ENCODE peak calls at places on chromosome 21, in four cellular contexts. H is mesendoderm, J is H9, M is H1. S is an unnamed sample.
A peak's percentile ranks its signal among the peaks of the same experiment; 100 is the strongest.

GRCh38 chr21:29390778-29391177 is 92.1 kb downstream of the BACH1 start:
- DNase-seq in H (no peak), J (no peak), M (no peak), S (no peak)

GRCh38 chr21:46205766-46206162 is 21.5 kb upstream of the SPATC1L start:
- DNase-seq in H (no peak), J (no peak), M (no peak), S (no peak)

GRCh38 chr21:21929228-21929627 is 931.0 kb downstream of the NCAM2 start:
- DNase-seq in H (no peak), J (no peak), M (no peak), S (no peak)

GRCh38 chr21:25424045-25424444 is 183.2 kb downstream of the MRPL39 start:
- DNase-seq in H (no peak), J (no peak), M (no peak), S (no peak)

GRCh38 chr21:45865106-45865835 is 116.3 kb upstream of the COL6A1 start:
- DNase-seq in H (no peak), J (peak; percentile 14), M (peak; percentile 38), S (peak; percentile 92)

GRCh38 chr21:45363921-45364463 is 41.0 kb upstream of the COL18A1 start:
- DNase-seq in H (peak; percentile 86), J (no peak), M (no peak), S (peak; percentile 99)

GRCh38 chr21:28884481-28884880 is 108.2 kb downstream of the LTN1 start:
- DNase-seq in H (peak; percentile 29), J (no peak), M (no peak), S (peak; percentile 8)

GRCh38 chr21:45971487-45972352 is 9.8 kb upstream of the COL6A1 start:
- DNase-seq in H (peak; percentile 37), J (no peak), M (no peak), S (peak; percentile 87)

GRCh38 chr21:45573452-45574035 is 31.3 kb upstream of the SLC19A1 start:
- DNase-seq in H (no peak), J (no peak), M (no peak), S (no peak)

GRCh38 chr21:44800103-44800502 is 1.5 kb downstream of the UBE2G2 start:
- DNase-seq in H (peak; percentile 42), J (no peak), M (no peak), S (peak; percentile 59)

GRCh38 chr21:46538262-46538661 is 66.6 kb downstream of the S100B start:
- DNase-seq in H (no peak), J (no peak), M (no peak), S (no peak)

GRCh38 chr21:45309541-45310381 is 22.1 kb upstream of the POFUT2 start:
- DNase-seq in H (no peak), J (no peak), M (no peak), S (no peak)

GRCh38 chr21:16476056-16476850 is 746.5 kb downstream of the USP25 start:
- DNase-seq in H (no peak), J (no peak), M (no peak), S (no peak)

GRCh38 chr21:16554522-16554921 is 824.7 kb downstream of the USP25 start:
- DNase-seq in H (no peak), J (no peak), M (no peak), S (no peak)

GRCh38 chr21:28336299-28336698 is 656.4 kb downstream of the LTN1 start:
- DNase-seq in H (peak; percentile 59), J (no peak), M (no peak), S (peak; percentile 96)

GRCh38 chr21:28833181-28833580 is 159.5 kb downstream of the LTN1 start:
- DNase-seq in H (no peak), J (no peak), M (no peak), S (peak; percentile 5)

GRCh38 chr21:29311802-29312201 is 13.1 kb downstream of the BACH1 start:
- DNase-seq in H (no peak), J (no peak), M (no peak), S (no peak)

GRCh38 chr21:28298251-28298672 is 694.4 kb downstream of the LTN1 start:
- DNase-seq in H (no peak), J (no peak), M (no peak), S (peak; percentile 63)

GRCh38 chr21:44517175-44517899 is 22.7 kb downstream of the KRTAP10-1 start:
- DNase-seq in H (peak; percentile 85), J (peak; percentile 77), M (no peak), S (peak; percentile 29)

GRCh38 chr21:15446193-15446592 is 283.6 kb upstream of the USP25 start:
- DNase-seq in H (no peak), J (no peak), M (no peak), S (no peak)

GRCh38 chr21:17612565-17613241 is at the start of gene BTG3:
- DNase-seq in H (peak; percentile 84), J (peak; percentile 80), M (peak; percentile 88), S (peak; percentile 76)

GRCh38 chr21:29753216-29753615 is 186.6 kb downstream of the GRIK1 start:
- DNase-seq in H (no peak), J (no peak), M (no peak), S (no peak)

GRCh38 chr21:25330266-25330665 is 277.0 kb downstream of the MRPL39 start:
- DNase-seq in H (no peak), J (no peak), M (no peak), S (peak; percentile 61)

GRCh38 chr21:45336870-45337269 is 49.2 kb upstream of the POFUT2 start:
- DNase-seq in H (peak; percentile 81), J (peak; percentile 53), M (no peak), S (peak; percentile 33)

GRCh38 chr21:45873866-45874265 is 107.7 kb upstream of the COL6A1 start:
- DNase-seq in H (no peak), J (no peak), M (no peak), S (no peak)

GRCh38 chr21:43956019-43956666 is 56.0 kb upstream of the TRAPPC10 start:
- DNase-seq in H (no peak), J (no peak), M (no peak), S (no peak)

GRCh38 chr21:45049725-45050359 is 24.5 kb upstream of the ADARB1 start:
- DNase-seq in H (no peak), J (no peak), M (peak; percentile 45), S (peak; percentile 47)

GRCh38 chr21:28832013-28832714 is 160.5 kb downstream of the LTN1 start:
- DNase-seq in H (peak; percentile 58), J (no peak), M (no peak), S (peak; percentile 41)

GRCh38 chr21:27244796-27245195 is 277.9 kb upstream of the ADAMTS5 start:
- DNase-seq in H (no peak), J (no peak), M (no peak), S (no peak)

GRCh38 chr21:45136500-45136899 is 62.1 kb downstream of the ADARB1 start:
- DNase-seq in H (no peak), J (no peak), M (no peak), S (no peak)

GRCh38 chr21:29499734-29500343 is 201.1 kb downstream of the BACH1 start:
- DNase-seq in H (peak; percentile 75), J (peak; percentile 79), M (peak; percentile 78), S (no peak)

GRCh38 chr21:46122241-46122671 is 24.3 kb downstream of the COL6A2 start:
- DNase-seq in H (no peak), J (no peak), M (no peak), S (peak; percentile 78)

GRCh38 chr21:45497846-45498645 is 44.2 kb downstream of the SLC19A1 start:
- DNase-seq in H (no peak), J (no peak), M (no peak), S (no peak)

GRCh38 chr21:15651172-15651571 is 78.6 kb upstream of the USP25 start:
- DNase-seq in H (no peak), J (no peak), M (no peak), S (no peak)

GRCh38 chr21:46182548-46183336 is 1.5 kb downstream of the SPATC1L start:
- DNase-seq in H (no peak), J (peak; percentile 37), M (no peak), S (no peak)

GRCh38 chr21:45736042-45736704 is 92.6 kb downstream of the PCBP3 start:
- DNase-seq in H (no peak), J (no peak), M (no peak), S (no peak)

GRCh38 chr21:46096997-46097825 is 701 bp upstream of the COL6A2 start:
- DNase-seq in H (no peak), J (peak; percentile 44), M (peak; percentile 53), S (no peak)

GRCh38 chr21:31346256-31346821 is 2.3 kb upstream of the TIAM1 start:
- DNase-seq in H (no peak), J (no peak), M (no peak), S (no peak)
- H4K5ac ChIP-seq in H (no peak overlapping the region), J (no peak overlapping the region), M (no peak overlapping the region), S (no peak overlapping the region)

DNA sequence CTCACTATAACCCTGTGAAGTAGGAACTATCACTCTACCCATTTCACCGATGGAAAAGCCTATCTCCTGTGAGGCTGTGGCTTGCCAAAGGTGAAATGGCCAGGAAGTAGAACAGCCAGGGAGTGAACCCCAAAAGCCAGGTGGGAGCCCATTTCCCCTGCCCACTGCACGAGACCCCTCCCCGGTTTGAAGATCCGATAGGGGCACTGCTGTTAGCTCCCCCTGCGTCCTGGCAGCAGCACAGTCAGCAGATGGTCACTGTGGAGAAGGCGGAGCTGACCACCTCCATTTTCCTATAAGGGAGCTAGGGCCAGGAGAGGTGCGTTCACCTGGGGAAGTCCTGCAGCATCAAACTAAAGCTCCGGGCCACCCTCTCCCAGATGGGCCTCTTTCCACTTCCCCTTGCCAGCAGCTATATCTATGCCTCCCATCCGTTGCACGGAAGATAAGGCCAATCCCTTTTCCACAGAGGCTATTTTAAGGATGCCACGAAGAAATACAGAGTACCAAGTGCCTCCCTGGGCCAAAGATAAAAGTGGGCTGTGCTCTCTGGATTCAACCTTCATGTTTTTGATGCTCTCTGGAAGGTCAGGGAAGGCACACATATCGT is 7.8 kb downstream of the ERG start:
- DNase-seq in H (no peak), J (peak; percentile 35), M (no peak), S (no peak)
- H4K5ac ChIP-seq in H (no peak overlapping the region), J (no peak overlapping the region), M (no peak overlapping the region), S (no peak overlapping the region)

GRCh38 chr21:42846221-42846620 is 33.1 kb downstream of the WDR4 start:
- DNase-seq in H (no peak), J (no peak), M (no peak), S (no peak)
- H4K5ac ChIP-seq in H (no peak overlapping the region), J (no peak overlapping the region), M (no peak overlapping the region), S (no peak overlapping the region)

GRCh38 chr21:41410767-41411448 is 15.1 kb upstream of the MX1 start:
- DNase-seq in H (no peak), J (no peak), M (no peak), S (no peak)
- H4K5ac ChIP-seq in H (no peak overlapping the region), J (no peak overlapping the region), M (no peak overlapping the region), S (no peak overlapping the region)

GRCh38 chr21:39062196-39062900 is 120.9 kb downstream of the PSMG1 start:
- DNase-seq in H (peak; percentile 10), J (no peak), M (no peak), S (no peak)

GRCh38 chr21:39064325-39065012 is 118.8 kb downstream of the PSMG1 start:
- DNase-seq in H (no peak), J (no peak), M (no peak), S (no peak)

GRCh38 chr21:39065912-39066311 is 117.3 kb downstream of the PSMG1 start:
- DNase-seq in H (peak; percentile 43), J (no peak), M (no peak), S (no peak)

GRCh38 chr21:39061766-39062165 is 121.5 kb downstream of the PSMG1 start:
- DNase-seq in H (peak; percentile 8), J (no peak), M (no peak), S (no peak)

GRCh38 chr21:39063517-39063916 is 119.7 kb downstream of the PSMG1 start:
- DNase-seq in H (no peak), J (no peak), M (no peak), S (no peak)
- H4K5ac ChIP-seq in H (no peak overlapping the region), J (no peak overlapping the region), M (no peak overlapping the region), S (no peak overlapping the region)

GRCh38 chr21:35922618-35923017 is 137.7 kb downstream of the SETD4 start:
- DNase-seq in H (no peak), J (no peak), M (no peak), S (peak; percentile 83)
- H4K5ac ChIP-seq in H (no peak overlapping the region), J (no peak overlapping the region), M (no peak overlapping the region), S (no peak overlapping the region)

GRCh38 chr21:20814090-20814489 is 184.1 kb upstream of the NCAM2 start:
- DNase-seq in H (no peak), J (no peak), M (no peak), S (no peak)
- H4K5ac ChIP-seq in H (no peak overlapping the region), J (no peak overlapping the region), M (no peak overlapping the region), S (no peak overlapping the region)